ENCODE peak calls at places on chromosomes 3 and 15, in five cellular contexts. W is thoracic aorta, L is A549, B is AG04450, D is brain microvascular endothelial cell. C is an unnamed sample.

GRCh38 chr3:10744098-10744465 is 71.9 kb upstream of the SLC6A11 start:
- DNase-seq in B (no peak), W (no peak), L (peak; percentile 26), D (no peak), C (no peak)

GRCh38 chr3:127351775-127352350 is 64.0 kb upstream of the PRR20G start:
- DNase-seq in W (no peak), D (no peak), L (no peak), B (no peak), C (no peak)

GRCh38 chr3:139514741-139515140 is 24.8 kb downstream of the RBP1 start:
- DNase-seq in W (no peak), D (no peak), B (no peak), L (no peak), C (no peak)

GRCh38 chr15:98865397-98866339 is 141.9 kb downstream of the PGPEP1L start:
- DNase-seq in B (no peak), L (peak; percentile 94), D (peak; percentile 61), W (no peak), C (peak; percentile 82)

GRCh38 chr3:81740731-81741130 is 20.7 kb downstream of the GBE1 start:
- DNase-seq in B (no peak), W (no peak), L (no peak), D (no peak), C (no peak)

GRCh38 chr3:71089271-71089670 is 494.3 kb downstream of the FOXP1 start:
- DNase-seq in B (no peak), L (no peak), W (no peak), D (no peak), C (peak; percentile 29)

GRCh38 chr3:18988619-18989229 is 159.6 kb upstream of the KCNH8 start:
- DNase-seq in W (no peak), L (peak; percentile 38), B (no peak), D (no peak), C (peak; percentile 30)

GRCh38 chr15:60020736-60021135 is 16.6 kb downstream of the FOXB1 start:
- DNase-seq in L (no peak), W (no peak), B (no peak), D (no peak), C (no peak)

GRCh38 chr3:129046037-129046731 is 14.4 kb upstream of the GP9 start:
- DNase-seq in B (no peak), D (no peak), W (no peak), L (no peak), C (no peak)
- TF ChIP-seq CTCF in B (no peak), D (peak; percentile 42), W (no peak), L (no peak), C (no peak)

DNA sequence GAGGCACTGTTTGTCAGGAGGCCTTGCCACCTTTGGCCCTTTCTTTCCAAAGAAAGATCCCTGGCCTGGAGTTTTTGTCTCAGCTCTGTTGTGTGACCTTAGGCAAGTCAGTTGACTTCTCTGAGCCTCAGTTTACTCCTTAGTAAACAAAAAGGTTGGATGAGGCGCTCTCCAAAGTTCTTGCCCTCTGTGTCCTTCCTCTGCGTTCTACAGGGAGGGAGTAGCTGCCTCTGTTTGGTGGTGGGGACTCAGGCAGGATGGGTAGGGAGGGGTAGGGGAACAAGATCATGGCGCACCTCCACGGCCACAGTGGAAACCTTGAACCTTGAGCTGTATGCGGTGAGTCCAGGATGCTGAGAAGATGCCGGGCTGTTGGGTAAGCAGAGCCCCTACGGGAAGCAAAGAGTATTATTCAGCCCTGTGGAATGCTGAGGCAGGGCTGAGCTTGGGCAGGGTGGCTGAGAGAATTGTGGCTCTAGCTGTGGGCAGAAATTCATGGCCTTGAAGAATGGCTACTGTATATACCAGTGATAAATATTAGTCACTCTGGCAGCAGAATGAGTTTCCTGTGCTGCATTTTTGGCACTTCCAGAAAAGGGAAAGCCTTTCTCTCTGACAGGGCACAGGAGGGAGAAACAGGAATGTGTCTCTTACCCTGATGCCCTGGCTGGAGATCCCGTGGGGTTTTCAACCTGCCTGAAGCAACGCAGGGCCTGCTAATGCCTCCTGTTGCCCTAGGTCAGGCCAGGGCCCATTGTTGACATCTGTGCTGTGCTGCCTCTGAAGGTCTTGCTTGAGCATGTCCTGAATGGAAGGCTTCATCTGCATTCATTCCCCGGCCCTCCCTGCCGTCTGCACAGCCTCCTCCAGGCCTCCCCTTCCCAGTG is 39.9 kb downstream of the SMAD3 start:
- DNase-seq in L (peak; percentile 97), B (peak; percentile 97), D (peak; percentile 94), W (peak; percentile 46), C (peak; percentile 97)
- H3K4me3 ChIP-seq in L (no peak overlapping the region), B (no peak overlapping the region), D (no peak overlapping the region), W (no peak overlapping the region), C (no peak overlapping the region)

GRCh38 chr3:36774072-36774471 is 9.7 kb upstream of the DCLK3 start:
- DNase-seq in B (no peak), W (no peak), D (peak; percentile 74), L (no peak), C (peak; percentile 7)

GRCh38 chr3:36777424-36778218 is 13.3 kb upstream of the DCLK3 start:
- DNase-seq in W (no peak), B (no peak), L (no peak), D (no peak), C (no peak)

GRCh38 chr3:36776436-36776835 is 12.1 kb upstream of the DCLK3 start:
- DNase-seq in L (no peak), W (no peak), D (no peak), B (no peak), C (no peak)
- TF ChIP-seq CTCF in L (no peak), W (no peak), D (no peak), B (no peak), C (no peak)

GRCh38 chr3:158103956-158104338 is 2.3 kb downstream of the SHOX2 start:
- DNase-seq in W (no peak), B (no peak), L (no peak), D (no peak), C (no peak)

GRCh38 chr3:158106773-158107461 is 697 bp upstream of the SHOX2 start:
- DNase-seq in D (no peak), B (no peak), W (no peak), L (peak; percentile 44), C (no peak)

GRCh38 chr3:158104346-158105020 is 1.7 kb downstream of the SHOX2 start:
- DNase-seq in W (no peak), D (no peak), B (no peak), L (no peak), C (no peak)

GRCh38 chr3:158105710-158106438 is at the start of gene SHOX2:
- DNase-seq in L (peak; percentile 70), D (no peak), B (no peak), W (no peak), C (peak; percentile 55)

GRCh38 chr3:158105124-158105709 is 1.0 kb downstream of the SHOX2 start:
- DNase-seq in L (peak; percentile 19), B (no peak), W (no peak), D (no peak), C (no peak)
- H3K4me3 ChIP-seq in L (peak overlapping the region; percentile 61), B (peak overlapping the region; percentile 34), W (peak overlapping the region; percentile 78), D (peak overlapping the region; percentile 45), C (peak overlapping the region; percentile 65)

GRCh38 chr15:40270246-40270995 is 12.4 kb downstream of the ANKRD63 start:
- DNase-seq in W (no peak), B (no peak), L (no peak), D (no peak), C (no peak)

GRCh38 chr15:40271915-40272712 is 10.8 kb downstream of the ANKRD63 start:
- DNase-seq in W (no peak), D (no peak), L (no peak), B (no peak), C (no peak)

GRCh38 chr15:40273428-40273827 is 9.4 kb downstream of the ANKRD63 start:
- DNase-seq in W (no peak), D (no peak), B (no peak), L (no peak), C (no peak)

GRCh38 chr15:40274350-40275274 is 8.3 kb downstream of the ANKRD63 start:
- DNase-seq in L (peak; percentile 78), W (peak; percentile 38), D (peak; percentile 70), B (peak; percentile 58), C (peak; percentile 91)

DNA sequence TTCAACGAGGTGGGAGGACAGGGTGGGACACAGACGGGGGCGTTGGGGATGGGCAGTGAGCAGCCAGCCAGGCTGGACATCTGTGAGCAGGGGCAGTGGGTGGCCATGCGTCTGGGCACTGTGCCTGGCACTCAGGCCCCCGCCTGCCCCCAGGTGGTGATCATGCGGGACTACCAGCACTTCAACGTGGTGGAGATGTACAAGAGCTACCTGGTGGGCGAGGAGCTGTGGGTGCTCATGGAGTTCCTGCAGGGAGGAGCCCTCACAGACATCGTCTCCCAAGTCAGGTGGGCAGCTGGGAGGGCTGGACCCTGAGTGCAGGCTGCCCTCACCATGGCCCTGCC is 10.2 kb downstream of the ANKRD63 start:
- DNase-seq in W (no peak), B (no peak), D (no peak), L (peak; percentile 48), C (no peak)
- TF ChIP-seq CTCF in W (no peak), B (peak; percentile 26), D (peak; percentile 52), L (peak; percentile 16), C (no peak)

C was measured in cardiac fibroblast.